ENCODE peak calls at places on chromosomes 5 and 9, in four cellular contexts. F, A, P and Q are unnamed samples. For H3K4me1, the result is how much of the 10 kb centered on the place peaks cover.

GRCh38 chr5:138230981-138231589 is 18.0 kb upstream of the CDC23 start:
- ATAC-seq in A (peak), P (no peak), F (peak), Q (no peak)

GRCh38 chr9:131982683-131983239 is 96.9 kb downstream of the MED27 start:
- ATAC-seq in P (peak), A (no peak), F (no peak), Q (no peak)

GRCh38 chr9:70455993-70456704 is 41.7 kb upstream of the KLF9 start:
- ATAC-seq in P (no peak), F (no peak), A (no peak), Q (no peak)

GRCh38 chr5:153753645-153754432 is 263.4 kb downstream of the GRIA1 start:
- ATAC-seq in P (no peak), F (no peak), A (no peak), Q (no peak)

GRCh38 chr5:67723873-67724272 is 491.7 kb upstream of the PIK3R1 start:
- ATAC-seq in A (no peak), P (no peak), F (no peak), Q (no peak)

GRCh38 chr5:98872679-98873078 is 56.1 kb downstream of the CHD1 start:
- ATAC-seq in A (no peak), F (no peak), P (no peak), Q (no peak)

GRCh38 chr5:169701910-169702451 is 64.9 kb downstream of the DOCK2 start:
- ATAC-seq in A (peak), F (no peak), P (no peak), Q (no peak)

GRCh38 chr9:130022566-130023146 is 20.3 kb downstream of the FNBP1 start:
- ATAC-seq in P (peak), F (no peak), A (no peak), Q (no peak)

GRCh38 chr5:75630875-75631274 is 19.6 kb downstream of the ANKDD1B start:
- ATAC-seq in A (no peak), F (no peak), P (no peak), Q (no peak)

GRCh38 chr5:31844615-31845345 is 205.8 kb downstream of the PDZD2 start:
- ATAC-seq in A (peak), F (no peak), P (no peak), Q (no peak)

GRCh38 chr5:154086641-154087040 is 47.9 kb downstream of the MFAP3 start:
- ATAC-seq in A (no peak), F (peak), P (no peak), Q (no peak)

GRCh38 chr5:96756985-96757384 is 50.8 kb downstream of the ERAP1 start:
- ATAC-seq in P (no peak), A (no peak), F (peak), Q (peak)

GRCh38 chr5:7518947-7519560 is 123.1 kb downstream of the ADCY2 start:
- ATAC-seq in F (no peak), P (no peak), A (peak), Q (no peak)

GRCh38 chr9:81552571-81552970 is 136.8 kb downstream of the TLE1 start:
- ATAC-seq in A (no peak), P (no peak), F (no peak), Q (no peak)

GRCh38 chr9:134716067-134716466 is 74.5 kb downstream of the COL5A1 start:
- ATAC-seq in A (no peak), P (no peak), F (no peak), Q (no peak)

GRCh38 chr9:104866186-104866585 is 61.8 kb downstream of the ABCA1 start:
- ATAC-seq in P (no peak), A (no peak), F (no peak), Q (no peak)

GRCh38 chr5:40276426-40277102 is 403.2 kb upstream of the PTGER4 start:
- ATAC-seq in A (no peak), P (peak), F (no peak), Q (no peak)

GRCh38 chr5:142690641-142691040 is 4.8 kb upstream of the FGF1 start:
- ATAC-seq in F (no peak), A (no peak), P (no peak), Q (no peak)

GRCh38 chr9:109735796-109736195 is 44.2 kb upstream of the PALM2AKAP2 start:
- ATAC-seq in F (no peak), P (no peak), A (no peak), Q (no peak)

GRCh38 chr9:14087576-14087975 is 226.4 kb downstream of the NFIB start:
- ATAC-seq in F (no peak), A (no peak), P (no peak), Q (no peak)

GRCh38 chr9:107484117-107484723 is 5.3 kb downstream of the KLF4 start:
- ATAC-seq in A (peak), P (peak), F (peak), Q (peak)

GRCh38 chr9:131972889-131973288 is 106.8 kb downstream of the MED27 start:
- ATAC-seq in F (no peak), A (no peak), P (no peak), Q (no peak)

GRCh38 chr5:175597718-175598117 is 60.2 kb upstream of the HRH2 start:
- ATAC-seq in F (no peak), A (no peak), P (no peak), Q (no peak)

GRCh38 chr5:176899946-176900782 is 1.0 kb upstream of the HK3 start:
- ATAC-seq in F (no peak), A (peak), P (no peak), Q (no peak)

GRCh38 chr9:120792898-120793765 is at the start of gene FBXW2:
- ATAC-seq in P (peak), A (peak), F (peak), Q (peak)
- TF ChIP-seq CTCF in P (no peak), A (no peak), F (peak), Q (peak)

GRCh38 chr5:124677376-124677998 is 69.0 kb downstream of the ZNF608 start:
- ATAC-seq in P (no peak), A (peak), F (peak), Q (peak)

GRCh38 chr5:124678478-124678877 is 68.0 kb downstream of the ZNF608 start:
- ATAC-seq in P (no peak), A (peak), F (no peak), Q (no peak)

GRCh38 chr5:124678992-124679519 is 67.4 kb downstream of the ZNF608 start:
- ATAC-seq in A (peak), P (no peak), F (no peak), Q (no peak)

GRCh38 chr5:124677999-124678385 is 68.4 kb downstream of the ZNF608 start:
- ATAC-seq in F (no peak), A (no peak), P (no peak), Q (no peak)

DNA sequence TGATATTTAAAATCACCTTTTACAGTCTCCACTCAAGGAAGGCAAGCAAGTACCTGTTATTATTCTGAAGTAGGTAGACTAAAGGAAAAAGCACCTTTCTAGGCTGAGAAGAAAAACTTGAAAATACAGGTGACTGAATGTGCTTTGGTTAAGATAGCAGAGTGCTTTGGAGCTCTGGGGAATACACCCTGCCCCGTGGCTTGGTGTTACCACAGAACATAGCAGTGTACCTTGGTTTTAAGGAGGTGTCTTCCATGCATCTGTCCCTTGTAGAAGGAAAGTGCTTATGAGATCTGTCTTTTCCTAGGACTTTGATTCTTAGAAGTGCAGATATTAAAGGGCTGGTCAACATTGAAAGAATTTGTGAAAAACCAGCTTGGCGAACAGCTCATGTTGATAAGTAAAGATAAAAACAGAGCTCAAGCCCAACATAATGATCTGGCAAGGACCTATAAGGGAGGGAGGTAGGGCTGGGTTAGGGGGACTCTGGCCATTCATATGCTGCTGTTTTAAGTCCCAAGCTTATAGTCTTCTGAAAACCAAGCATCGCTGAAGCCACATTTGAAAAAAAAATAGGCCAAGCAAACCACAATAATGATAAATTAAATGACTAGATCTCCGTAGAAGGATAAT is 66.7 kb downstream of the ZNF608 start:
- ATAC-seq in P (no peak), A (peak), F (no peak), Q (no peak)
- H3K4me1 ChIP-seq in P (under half), A (under half), F (under half), Q (under half)

GRCh38 chr5:80255752-80256479 is at the start of gene SERINC5:
- ATAC-seq in F (peak), A (peak), P (peak), Q (peak)
- TF ChIP-seq EP300 in F (no peak), A (no peak), P (peak), Q (no peak)

DNA sequence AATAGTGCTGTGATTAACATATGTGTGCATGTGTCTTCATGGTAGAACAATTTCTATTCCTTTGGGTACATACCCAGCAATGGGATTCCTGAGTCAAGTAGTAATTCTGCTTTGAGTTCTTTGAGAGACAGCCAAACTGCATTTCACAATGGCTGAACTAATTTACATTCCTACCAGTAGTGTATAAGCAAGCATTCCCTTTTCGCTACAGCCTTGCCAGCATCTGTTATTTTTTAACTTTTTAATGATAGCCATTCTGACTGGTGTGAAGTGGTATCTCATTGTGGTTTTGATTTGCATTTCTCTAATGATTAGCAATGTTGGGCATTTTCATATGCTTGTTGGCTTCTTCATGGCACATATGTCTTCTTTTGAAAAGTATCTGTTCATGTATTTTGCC is 308.5 kb downstream of the ARRDC3 start:
- ATAC-seq in F (no peak), A (no peak), P (peak), Q (peak)
- TF ChIP-seq CTCF in F (peak), A (no peak), P (no peak), Q (peak)

GRCh38 chr5:115855959-115856358 is 14.2 kb downstream of the AP3S1 start:
- ATAC-seq in F (no peak), A (no peak), P (no peak), Q (no peak)

GRCh38 chr5:115857621-115858349 is 16.1 kb downstream of the AP3S1 start:
- ATAC-seq in P (no peak), A (no peak), F (no peak), Q (no peak)

GRCh38 chr5:115859378-115859777 is 17.6 kb downstream of the AP3S1 start:
- ATAC-seq in P (no peak), A (no peak), F (peak), Q (no peak)

GRCh38 chr5:115858396-115858795 is 16.7 kb downstream of the AP3S1 start:
- ATAC-seq in A (no peak), F (no peak), P (no peak), Q (no peak)

DNA sequence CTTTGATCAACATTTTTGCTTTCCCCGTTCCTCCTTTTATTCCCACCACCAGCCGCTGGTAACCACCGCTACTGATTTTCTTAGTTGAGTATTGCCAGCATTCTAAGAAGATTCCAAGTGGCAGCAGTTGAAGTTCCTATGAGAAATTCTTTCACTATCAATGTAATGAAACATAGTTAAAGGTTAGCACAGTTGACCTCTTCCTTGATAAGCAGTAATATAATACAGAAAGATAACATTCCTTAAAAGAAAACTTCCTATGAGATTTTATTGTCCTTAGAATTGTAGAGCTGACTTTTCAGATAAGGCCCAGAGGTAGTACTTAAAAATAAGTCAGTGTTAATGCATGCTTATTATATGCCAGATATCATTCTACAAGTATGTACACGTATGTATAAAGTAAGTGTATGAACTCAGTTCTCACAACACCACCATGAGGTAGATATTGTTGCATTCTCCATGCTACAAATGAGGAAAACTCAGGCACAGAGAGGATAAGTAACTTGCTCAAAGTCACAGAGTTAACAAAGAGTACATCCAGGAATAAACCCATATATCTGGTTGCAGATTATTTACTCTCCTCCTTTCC is 15.3 kb downstream of the AP3S1 start:
- ATAC-seq in A (no peak), F (no peak), P (no peak), Q (no peak)
- H3K4me1 ChIP-seq in A (under half), F (under half), P (under half), Q (half or more)

GRCh38 chr9:77712533-77713130 is 64.5 kb upstream of the GNA14 start:
- ATAC-seq in F (no peak), A (no peak), P (no peak), Q (no peak)

GRCh38 chr9:77710965-77711657 is 63.0 kb upstream of the GNA14 start:
- ATAC-seq in F (no peak), A (no peak), P (no peak), Q (no peak)

GRCh38 chr9:77708416-77708815 is 60.3 kb upstream of the GNA14 start:
- ATAC-seq in A (no peak), P (no peak), F (no peak), Q (no peak)

GRCh38 chr9:77710276-77710675 is 62.2 kb upstream of the GNA14 start:
- ATAC-seq in A (no peak), P (peak), F (no peak), Q (no peak)

DNA sequence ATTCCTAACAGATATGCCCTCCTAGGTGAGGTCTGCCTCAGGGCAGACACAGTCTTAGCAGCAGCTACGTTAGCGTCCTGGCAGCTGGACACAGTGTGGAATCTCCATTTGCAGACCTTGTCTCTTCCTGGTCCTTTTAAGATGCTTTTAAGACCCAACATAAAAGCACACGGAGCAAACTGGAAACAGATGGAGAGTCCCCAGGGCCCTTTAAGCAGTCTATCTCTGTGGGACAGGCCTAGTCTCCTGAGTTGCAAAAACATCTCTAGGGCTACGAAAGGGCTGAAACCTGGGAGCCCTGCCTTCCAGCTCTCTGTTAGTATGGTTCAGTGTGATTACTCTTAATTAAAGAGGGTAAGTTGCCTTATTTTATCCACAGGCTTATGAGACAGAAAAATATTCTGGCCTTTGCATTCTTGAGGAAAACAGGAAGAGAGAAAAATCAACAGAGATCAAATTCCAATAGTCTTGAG is 66.0 kb upstream of the GNA14 start:
- ATAC-seq in P (no peak), F (no peak), A (no peak), Q (no peak)
- TF ChIP-seq EP300 in P (no peak), F (no peak), A (no peak), Q (no peak)

GRCh38 chr5:136042156-136042555 is 13.4 kb downstream of the TGFBI start:
- ATAC-seq in A (no peak), P (no peak), F (no peak), Q (no peak)

GRCh38 chr5:136039202-136039601 is 10.4 kb downstream of the TGFBI start:
- ATAC-seq in A (peak), P (no peak), F (no peak), Q (no peak)

GRCh38 chr5:136038635-136039034 is 9.8 kb downstream of the TGFBI start:
- ATAC-seq in F (no peak), P (no peak), A (no peak), Q (no peak)

GRCh38 chr5:136042665-136043121 is 13.9 kb downstream of the TGFBI start:
- ATAC-seq in A (no peak), F (peak), P (peak), Q (no peak)

DNA sequence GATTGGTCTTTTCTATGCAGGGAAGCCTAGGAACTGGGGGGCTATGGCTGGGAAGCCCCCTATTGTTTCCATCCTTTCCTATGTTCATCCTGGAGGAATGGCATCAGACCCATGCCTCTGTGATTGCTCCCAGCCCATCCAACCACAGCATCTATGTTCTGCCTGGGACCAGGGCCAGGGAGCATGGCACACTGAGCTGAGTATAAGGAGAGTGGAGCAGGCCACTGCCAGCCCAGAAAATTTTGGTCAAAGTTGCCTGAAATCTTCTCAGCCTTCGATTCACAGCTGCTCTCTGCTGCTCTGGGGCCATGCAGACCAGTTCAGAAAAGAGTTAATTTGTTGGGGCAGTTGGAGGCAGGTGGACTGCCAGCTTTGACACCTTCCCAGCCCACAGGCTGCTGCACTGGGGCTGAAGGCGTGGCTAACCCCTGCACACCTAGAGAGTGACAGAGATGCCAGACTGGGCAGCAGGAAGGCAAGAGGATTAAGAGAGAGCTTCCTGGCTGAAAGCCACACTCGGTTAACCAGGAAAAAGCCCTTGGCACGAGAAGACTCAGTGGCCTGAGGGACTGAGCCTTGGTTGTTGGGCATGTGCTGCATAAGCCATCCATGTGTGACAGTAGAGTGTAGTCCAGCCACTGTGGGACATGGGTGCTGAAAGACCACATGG is 12.1 kb downstream of the TGFBI start:
- ATAC-seq in P (no peak), A (no peak), F (no peak), Q (no peak)
- TF ChIP-seq CTCF in P (no peak), A (no peak), F (no peak), Q (no peak)

GRCh38 chr9:93061791-93062299 is 3.3 kb downstream of the SUSD3 start:
- ATAC-seq in F (no peak), P (peak), A (no peak), Q (no peak)

GRCh38 chr9:93066978-93067603 is 8.6 kb downstream of the SUSD3 start:
- ATAC-seq in F (no peak), P (no peak), A (no peak), Q (no peak)

GRCh38 chr9:93062364-93062763 is 3.9 kb downstream of the SUSD3 start:
- ATAC-seq in P (no peak), A (no peak), F (no peak), Q (no peak)

GRCh38 chr9:93064392-93065124 is 6.1 kb downstream of the SUSD3 start:
- ATAC-seq in P (peak), F (peak), A (peak), Q (no peak)

DNA sequence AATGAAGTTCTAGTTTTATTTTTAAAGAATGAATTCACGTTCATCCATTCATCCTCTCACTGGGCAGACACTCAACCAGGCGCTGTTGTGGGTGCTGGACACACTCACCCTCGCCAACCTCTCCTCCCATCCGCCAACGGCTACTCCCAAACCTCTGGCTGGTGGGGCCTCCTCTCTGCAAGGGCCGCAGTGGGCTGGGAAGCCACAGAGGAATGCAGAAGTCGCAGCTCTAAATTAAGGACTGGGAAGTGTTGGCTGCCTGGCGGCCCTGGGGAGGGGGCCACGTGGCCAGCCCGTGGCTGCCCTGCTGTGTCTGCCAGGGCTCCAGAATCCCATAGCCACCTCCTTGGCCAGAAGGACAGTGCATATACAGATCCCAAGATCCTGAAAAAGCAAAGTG is 6.8 kb downstream of the SUSD3 start:
- ATAC-seq in P (no peak), A (no peak), F (peak), Q (no peak)
- H3K4me1 ChIP-seq in P (under half), A (under half), F (under half), Q (under half)

GRCh38 chr5:34927785-34928184 is 1.6 kb upstream of the DNAJC21 start:
- ATAC-seq in A (no peak), P (no peak), F (no peak), Q (no peak)
- TF ChIP-seq EP300 in A (no peak), P (no peak), F (no peak), Q (no peak)